ENCODE peak calls at places on chromosomes 12 and 14, in seven cellular contexts. One of them, this sample, is unnamed.

GRCh38 chr12:88854260-88854659 is 274.0 kb upstream of the KITLG start:
- DNase-seq in body of pancreas: no peak
- DNase-seq in thoracic aorta: no peak
- DNase-seq in esophagus squamous epithelium: no peak
- DNase-seq in H1: no peak
- DNase-seq in CD8-positive, alpha-beta T cell: no peak
- DNase-seq in cardiac muscle cell: peak
- DNase-seq in this sample: no peak

GRCh38 chr14:73491256-73491976 is 683 bp downstream of the RIOX1 start:
- DNase-seq in body of pancreas: peak
- DNase-seq in thoracic aorta: peak
- DNase-seq in esophagus squamous epithelium: no peak
- DNase-seq in H1: no peak
- DNase-seq in CD8-positive, alpha-beta T cell: peak
- DNase-seq in cardiac muscle cell: peak
- DNase-seq in this sample: peak

GRCh38 chr14:64708148-64709004 is 4.2 kb downstream of the PLEKHG3 start:
- DNase-seq in body of pancreas: peak
- DNase-seq in thoracic aorta: no peak
- DNase-seq in esophagus squamous epithelium: no peak
- DNase-seq in H1: no peak
- DNase-seq in CD8-positive, alpha-beta T cell: no peak
- DNase-seq in cardiac muscle cell: peak
- DNase-seq in this sample: no peak

GRCh38 chr12:18850752-18851151 is 112.8 kb downstream of the CAPZA3 start:
- DNase-seq in body of pancreas: no peak
- DNase-seq in thoracic aorta: no peak
- DNase-seq in esophagus squamous epithelium: no peak
- DNase-seq in H1: no peak
- DNase-seq in CD8-positive, alpha-beta T cell: no peak
- DNase-seq in cardiac muscle cell: no peak
- DNase-seq in this sample: no peak

GRCh38 chr12:30546121-30546520 is 149.5 kb downstream of the IPO8 start:
- DNase-seq in body of pancreas: no peak
- DNase-seq in thoracic aorta: no peak
- DNase-seq in esophagus squamous epithelium: no peak
- DNase-seq in H1: no peak
- DNase-seq in CD8-positive, alpha-beta T cell: no peak
- DNase-seq in cardiac muscle cell: no peak
- DNase-seq in this sample: no peak

GRCh38 chr12:16524378-16524777 is 81.6 kb downstream of the LMO3 start:
- DNase-seq in body of pancreas: peak
- DNase-seq in thoracic aorta: no peak
- DNase-seq in esophagus squamous epithelium: no peak
- DNase-seq in H1: no peak
- DNase-seq in CD8-positive, alpha-beta T cell: no peak
- DNase-seq in cardiac muscle cell: no peak
- DNase-seq in this sample: no peak

GRCh38 chr14:58327019-58327418 is 28.7 kb downstream of the ARID4A start:
- DNase-seq in body of pancreas: no peak
- DNase-seq in thoracic aorta: no peak
- DNase-seq in esophagus squamous epithelium: no peak
- DNase-seq in H1: no peak
- DNase-seq in CD8-positive, alpha-beta T cell: no peak
- DNase-seq in cardiac muscle cell: no peak
- DNase-seq in this sample: no peak

GRCh38 chr12:112961074-112961473 is 17.2 kb upstream of the OAS2 start:
- DNase-seq in body of pancreas: no peak
- DNase-seq in thoracic aorta: no peak
- DNase-seq in esophagus squamous epithelium: no peak
- DNase-seq in H1: no peak
- DNase-seq in CD8-positive, alpha-beta T cell: no peak
- DNase-seq in cardiac muscle cell: no peak
- DNase-seq in this sample: no peak

GRCh38 chr12:10279937-10280336 is 27.7 kb upstream of the KLRD1 start:
- DNase-seq in body of pancreas: no peak
- DNase-seq in thoracic aorta: no peak
- DNase-seq in esophagus squamous epithelium: no peak
- DNase-seq in H1: no peak
- DNase-seq in CD8-positive, alpha-beta T cell: no peak
- DNase-seq in cardiac muscle cell: no peak
- DNase-seq in this sample: no peak

GRCh38 chr14:92121207-92121669 is 268 bp downstream of the NDUFB1 start:
- DNase-seq in body of pancreas: peak
- DNase-seq in thoracic aorta: no peak
- DNase-seq in esophagus squamous epithelium: no peak
- DNase-seq in H1: no peak
- DNase-seq in CD8-positive, alpha-beta T cell: no peak
- DNase-seq in cardiac muscle cell: peak
- DNase-seq in this sample: peak

GRCh38 chr14:100106260-100106659 is 41.0 kb downstream of the EVL start:
- DNase-seq in body of pancreas: no peak
- DNase-seq in thoracic aorta: no peak
- DNase-seq in esophagus squamous epithelium: no peak
- DNase-seq in H1: no peak
- DNase-seq in CD8-positive, alpha-beta T cell: peak
- DNase-seq in cardiac muscle cell: no peak
- DNase-seq in this sample: no peak

GRCh38 chr14:73369433-73369832 is 88.9 kb downstream of the NUMB start:
- DNase-seq in body of pancreas: no peak
- DNase-seq in thoracic aorta: no peak
- DNase-seq in esophagus squamous epithelium: no peak
- DNase-seq in H1: no peak
- DNase-seq in CD8-positive, alpha-beta T cell: no peak
- DNase-seq in cardiac muscle cell: no peak
- DNase-seq in this sample: no peak

GRCh38 chr14:58501214-58501816 is 73.8 kb downstream of the KIAA0586 start:
- DNase-seq in body of pancreas: peak
- DNase-seq in thoracic aorta: no peak
- DNase-seq in esophagus squamous epithelium: no peak
- DNase-seq in H1: no peak
- DNase-seq in CD8-positive, alpha-beta T cell: no peak
- DNase-seq in cardiac muscle cell: peak
- DNase-seq in this sample: peak

GRCh38 chr12:92234533-92234932 is 88.9 kb upstream of the BTG1 start:
- DNase-seq in body of pancreas: no peak
- DNase-seq in thoracic aorta: no peak
- DNase-seq in esophagus squamous epithelium: no peak
- DNase-seq in H1: no peak
- DNase-seq in CD8-positive, alpha-beta T cell: no peak
- DNase-seq in cardiac muscle cell: no peak
- DNase-seq in this sample: no peak

GRCh38 chr12:25996677-25997076 is 38.2 kb downstream of the RASSF8 start:
- DNase-seq in body of pancreas: no peak
- DNase-seq in thoracic aorta: no peak
- DNase-seq in esophagus squamous epithelium: no peak
- DNase-seq in H1: no peak
- DNase-seq in CD8-positive, alpha-beta T cell: no peak
- DNase-seq in cardiac muscle cell: no peak
- DNase-seq in this sample: no peak

GRCh38 chr12:131536337-131536736 is 174.6 kb upstream of the SFSWAP start:
- DNase-seq in body of pancreas: no peak
- DNase-seq in thoracic aorta: no peak
- DNase-seq in esophagus squamous epithelium: no peak
- DNase-seq in H1: no peak
- DNase-seq in CD8-positive, alpha-beta T cell: peak
- DNase-seq in cardiac muscle cell: no peak
- DNase-seq in this sample: no peak

GRCh38 chr12:12608557-12608957 is 3.1 kb upstream of the CREBL2 start:
- DNase-seq in body of pancreas: no peak
- DNase-seq in thoracic aorta: no peak
- DNase-seq in esophagus squamous epithelium: no peak
- DNase-seq in H1: no peak
- DNase-seq in CD8-positive, alpha-beta T cell: no peak
- DNase-seq in cardiac muscle cell: peak
- DNase-seq in this sample: no peak
- TF ChIP-seq CTCF in body of pancreas: no peak
- TF ChIP-seq CTCF in thoracic aorta: no peak
- TF ChIP-seq CTCF in esophagus squamous epithelium: peak
- TF ChIP-seq CTCF in H1: no peak
- TF ChIP-seq CTCF in CD8-positive, alpha-beta T cell: no peak
- TF ChIP-seq CTCF in cardiac muscle cell: no peak
- TF ChIP-seq CTCF in this sample: no peak

GRCh38 chr12:128970110-128970509 is 116.8 kb downstream of the GLT1D1 start:
- DNase-seq in body of pancreas: no peak
- DNase-seq in thoracic aorta: no peak
- DNase-seq in esophagus squamous epithelium: no peak
- DNase-seq in H1: no peak
- DNase-seq in CD8-positive, alpha-beta T cell: no peak
- DNase-seq in cardiac muscle cell: no peak
- DNase-seq in this sample: no peak

GRCh38 chr12:128971802-128972201 is 118.5 kb downstream of the GLT1D1 start:
- DNase-seq in body of pancreas: no peak
- DNase-seq in thoracic aorta: no peak
- DNase-seq in esophagus squamous epithelium: no peak
- DNase-seq in H1: no peak
- DNase-seq in CD8-positive, alpha-beta T cell: no peak
- DNase-seq in cardiac muscle cell: no peak
- DNase-seq in this sample: no peak

GRCh38 chr12:128968668-128969067 is 115.4 kb downstream of the GLT1D1 start:
- DNase-seq in body of pancreas: no peak
- DNase-seq in thoracic aorta: no peak
- DNase-seq in esophagus squamous epithelium: no peak
- DNase-seq in H1: no peak
- DNase-seq in CD8-positive, alpha-beta T cell: no peak
- DNase-seq in cardiac muscle cell: no peak
- DNase-seq in this sample: no peak

GRCh38 chr12:128970941-128971340 is 117.7 kb downstream of the GLT1D1 start:
- DNase-seq in body of pancreas: no peak
- DNase-seq in thoracic aorta: no peak
- DNase-seq in esophagus squamous epithelium: no peak
- DNase-seq in H1: no peak
- DNase-seq in CD8-positive, alpha-beta T cell: no peak
- DNase-seq in cardiac muscle cell: no peak
- DNase-seq in this sample: no peak

GRCh38 chr12:128969480-128970055 is 116.3 kb downstream of the GLT1D1 start:
- DNase-seq in body of pancreas: peak
- DNase-seq in thoracic aorta: no peak
- DNase-seq in esophagus squamous epithelium: no peak
- DNase-seq in H1: peak
- DNase-seq in CD8-positive, alpha-beta T cell: no peak
- DNase-seq in cardiac muscle cell: no peak
- DNase-seq in this sample: peak
- TF ChIP-seq CTCF in body of pancreas: no peak
- TF ChIP-seq CTCF in thoracic aorta: no peak
- TF ChIP-seq CTCF in esophagus squamous epithelium: peak
- TF ChIP-seq CTCF in H1: peak
- TF ChIP-seq CTCF in CD8-positive, alpha-beta T cell: no peak
- TF ChIP-seq CTCF in cardiac muscle cell: no peak
- TF ChIP-seq CTCF in this sample: no peak

DNA sequence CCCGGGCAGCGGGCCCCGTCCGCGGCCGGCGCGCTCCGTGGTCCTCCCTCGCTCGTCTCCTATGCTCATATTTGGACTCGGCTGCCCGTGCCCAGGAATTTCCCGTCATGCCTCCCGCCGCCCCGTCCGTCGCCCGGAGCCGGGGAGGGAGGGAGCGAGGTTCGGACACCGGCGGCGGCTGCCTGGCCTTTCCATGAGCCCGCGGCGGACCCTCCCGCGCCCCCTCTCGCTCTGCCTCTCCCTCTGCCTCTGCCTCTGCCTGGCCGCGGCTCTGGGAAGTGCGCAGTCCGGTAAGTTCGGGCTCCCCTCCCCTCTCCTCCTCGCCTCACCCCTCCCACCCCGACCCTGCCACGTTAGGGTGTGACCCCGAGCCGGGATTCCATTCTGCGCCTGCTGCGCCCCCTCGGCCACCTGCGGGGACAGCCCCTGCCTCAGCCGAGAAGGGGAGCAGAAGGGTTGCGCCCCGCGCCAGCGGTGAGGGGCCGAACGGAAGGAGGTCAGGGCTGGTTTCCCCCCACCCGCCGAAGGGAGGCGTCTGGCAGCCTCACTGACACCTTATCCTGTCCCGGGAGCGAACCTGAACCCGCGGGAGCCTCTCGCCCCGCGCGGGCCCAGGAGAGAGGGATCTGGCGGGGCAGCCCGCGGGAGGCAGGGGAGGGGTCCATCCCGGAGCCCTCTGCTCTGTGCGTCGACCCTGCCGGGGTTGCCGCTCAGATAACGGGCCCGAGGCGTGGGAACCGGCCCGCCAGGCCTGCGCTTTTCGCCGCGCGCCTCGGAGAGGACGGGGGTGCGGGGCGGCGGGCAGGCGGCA is at the start of gene MSRB3:
- DNase-seq in body of pancreas: peak
- DNase-seq in thoracic aorta: peak
- DNase-seq in esophagus squamous epithelium: no peak
- DNase-seq in H1: peak
- DNase-seq in CD8-positive, alpha-beta T cell: no peak
- DNase-seq in cardiac muscle cell: peak
- DNase-seq in this sample: peak
- TF ChIP-seq CTCF in body of pancreas: no peak
- TF ChIP-seq CTCF in thoracic aorta: peak
- TF ChIP-seq CTCF in esophagus squamous epithelium: no peak
- TF ChIP-seq CTCF in H1: no peak
- TF ChIP-seq CTCF in CD8-positive, alpha-beta T cell: no peak
- TF ChIP-seq CTCF in cardiac muscle cell: peak
- TF ChIP-seq CTCF in this sample: no peak

DNA sequence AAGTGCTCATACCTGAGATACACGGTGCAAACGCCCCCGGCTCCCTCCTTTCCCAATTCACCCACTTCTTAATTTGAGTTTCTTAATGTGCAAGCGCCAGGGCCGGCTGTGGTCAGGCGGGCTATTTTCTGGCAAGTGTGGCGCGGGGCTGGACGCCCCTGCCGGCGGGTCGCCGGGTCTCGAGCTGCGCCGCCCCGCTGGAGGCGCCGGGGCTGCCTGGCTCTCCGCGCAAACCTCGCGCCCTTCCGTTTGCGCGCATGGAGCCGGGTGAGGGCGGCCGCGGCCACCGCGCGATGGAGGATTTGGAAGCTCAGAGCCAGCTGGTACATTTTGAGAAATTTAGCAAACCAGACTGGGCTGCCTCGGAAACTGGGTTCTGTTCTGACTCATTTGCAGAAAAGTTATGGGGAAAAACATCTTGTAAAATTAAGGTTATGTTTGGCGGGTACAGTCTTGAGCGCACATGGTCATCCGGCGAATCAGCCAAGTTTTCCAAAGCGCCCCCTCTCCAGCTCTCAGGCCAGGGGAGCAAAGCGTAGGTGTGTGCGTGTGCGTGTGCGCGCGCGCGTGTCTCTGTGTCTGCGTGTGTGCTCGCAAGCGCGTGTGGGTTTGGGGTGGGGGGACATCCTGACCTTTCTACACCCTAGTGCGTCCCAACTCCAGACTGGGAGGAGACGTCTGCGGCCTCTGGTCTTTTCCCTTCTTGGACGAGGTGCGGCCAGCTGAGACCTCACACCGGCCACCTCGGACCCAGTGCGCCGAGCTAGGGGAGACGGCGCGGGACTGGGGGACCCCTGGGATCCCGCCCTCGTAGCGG is 6.5 kb upstream of the OTX2 start:
- DNase-seq in body of pancreas: no peak
- DNase-seq in thoracic aorta: no peak
- DNase-seq in esophagus squamous epithelium: no peak
- DNase-seq in H1: no peak
- DNase-seq in CD8-positive, alpha-beta T cell: no peak
- DNase-seq in cardiac muscle cell: no peak
- DNase-seq in this sample: peak
- TF ChIP-seq CTCF in body of pancreas: no peak
- TF ChIP-seq CTCF in thoracic aorta: no peak
- TF ChIP-seq CTCF in esophagus squamous epithelium: no peak
- TF ChIP-seq CTCF in H1: peak
- TF ChIP-seq CTCF in CD8-positive, alpha-beta T cell: no peak
- TF ChIP-seq CTCF in cardiac muscle cell: no peak
- TF ChIP-seq CTCF in this sample: no peak

GRCh38 chr12:124979568-124979967 is 9.4 kb downstream of the DHX37 start:
- DNase-seq in body of pancreas: no peak
- DNase-seq in thoracic aorta: no peak
- DNase-seq in esophagus squamous epithelium: no peak
- DNase-seq in H1: no peak
- DNase-seq in CD8-positive, alpha-beta T cell: no peak
- DNase-seq in cardiac muscle cell: no peak
- DNase-seq in this sample: no peak
- TF ChIP-seq CTCF in body of pancreas: no peak
- TF ChIP-seq CTCF in thoracic aorta: no peak
- TF ChIP-seq CTCF in esophagus squamous epithelium: no peak
- TF ChIP-seq CTCF in H1: peak
- TF ChIP-seq CTCF in CD8-positive, alpha-beta T cell: no peak
- TF ChIP-seq CTCF in cardiac muscle cell: no peak
- TF ChIP-seq CTCF in this sample: no peak